ENCODE peak calls at places on chromosomes 4 and X, in five cellular contexts. S is transverse colon, T is suprapubic skin, P is K562, D is upper lobe of left lung. J is an unnamed sample.

GRCh38 chrX:42832764-42833549 is 55.0 kb upstream of the PPP1R2C start:
- DNase-seq in S (no peak), T (no peak), P (no peak), D (no peak), J (no peak)

GRCh38 chrX:121958886-121959285 is 911.5 kb downstream of the GLUD2 start:
- DNase-seq in S (no peak), T (no peak), P (no peak), D (no peak), J (no peak)

GRCh38 chr4:22167201-22167600 is 218.6 kb upstream of the KCNIP4 start:
- DNase-seq in S (no peak), T (no peak), P (no peak), D (no peak), J (no peak)

GRCh38 chr4:88439161-88439760 is 17.7 kb upstream of the HERC5 start:
- DNase-seq in S (no peak), T (no peak), P (no peak), D (no peak), J (no peak)

GRCh38 chr4:154277164-154277563 is 214.4 kb downstream of the DCHS2 start:
- DNase-seq in S (no peak), T (no peak), P (no peak), D (no peak), J (no peak)

GRCh38 chr4:120481711-120482110 is 415.1 kb upstream of the MAD2L1 start:
- DNase-seq in S (no peak), T (no peak), P (no peak), D (no peak), J (no peak)

GRCh38 chr4:81724925-81725329 is 253.2 kb upstream of the RASGEF1B start:
- DNase-seq in S (peak), T (peak), P (peak), D (no peak), J (no peak)

GRCh38 chr4:148444296-148445070 is 2.3 kb upstream of the NR3C2 start:
- DNase-seq in S (peak), T (peak), P (peak), D (peak), J (no peak)

GRCh38 chr4:167136270-167136669 is 98.0 kb downstream of the SPOCK3 start:
- DNase-seq in S (no peak), T (no peak), P (no peak), D (no peak), J (no peak)

GRCh38 chr4:163448541-163449203 is 24.9 kb downstream of the TKTL2 start:
- DNase-seq in S (no peak), T (no peak), P (no peak), D (no peak), J (no peak)

GRCh38 chrX:47664737-47665136 is 5.8 kb upstream of the UXT start:
- DNase-seq in S (no peak), T (no peak), P (peak), D (no peak), J (no peak)

GRCh38 chrX:105876658-105877057 is 54.3 kb downstream of the NRK start:
- DNase-seq in S (no peak), T (no peak), P (no peak), D (no peak), J (no peak)

GRCh38 chrX:41152221-41152620 is 67.0 kb downstream of the USP9X start:
- DNase-seq in S (no peak), T (no peak), P (no peak), D (no peak), J (no peak)

GRCh38 chr4:31946456-31946855 is 1226.3 kb downstream of the PCDH7 start:
- DNase-seq in S (no peak), T (no peak), P (no peak), D (no peak), J (no peak)

GRCh38 chr4:9940041-9940440 is 81.3 kb downstream of the SLC2A9 start:
- DNase-seq in S (no peak), T (no peak), P (no peak), D (no peak), J (no peak)

GRCh38 chr4:108060164-108060563 is 70.5 kb downstream of the HADH start:
- DNase-seq in S (no peak), T (no peak), P (no peak), D (no peak), J (no peak)

GRCh38 chr4:166700592-166700991 is 533.7 kb downstream of the SPOCK3 start:
- DNase-seq in S (no peak), T (no peak), P (no peak), D (no peak), J (no peak)

GRCh38 chrX:119427024-119427794 is 28.1 kb downstream of the SLC25A43 start:
- DNase-seq in S (peak), T (no peak), P (peak), D (no peak), J (peak)

GRCh38 chr4:10018818-10019438 is 2.4 kb downstream of the SLC2A9 start:
- DNase-seq in S (peak), T (peak), P (peak), D (peak), J (peak)

GRCh38 chrX:41118156-41118555 is 32.9 kb downstream of the USP9X start:
- DNase-seq in S (no peak), T (no peak), P (no peak), D (no peak), J (no peak)

GRCh38 chrX:120120223-120120622 is 4.5 kb upstream of the RHOXF1 start:
- DNase-seq in S (no peak), T (no peak), P (no peak), D (no peak), J (no peak)

GRCh38 chrX:153781428-153782047 is 697 bp downstream of the SRPK3 start:
- DNase-seq in S (no peak), T (no peak), P (no peak), D (no peak), J (no peak)

GRCh38 chrX:153782324-153782723 is 1.5 kb downstream of the SRPK3 start:
- DNase-seq in S (no peak), T (no peak), P (peak), D (no peak), J (peak)

GRCh38 chrX:153779891-153780677 is 757 bp upstream of the SRPK3 start:
- DNase-seq in S (no peak), T (no peak), P (no peak), D (no peak), J (no peak)

GRCh38 chrX:153782871-153783270 is 2.0 kb downstream of the SRPK3 start:
- DNase-seq in S (no peak), T (no peak), P (no peak), D (peak), J (no peak)

DNA sequence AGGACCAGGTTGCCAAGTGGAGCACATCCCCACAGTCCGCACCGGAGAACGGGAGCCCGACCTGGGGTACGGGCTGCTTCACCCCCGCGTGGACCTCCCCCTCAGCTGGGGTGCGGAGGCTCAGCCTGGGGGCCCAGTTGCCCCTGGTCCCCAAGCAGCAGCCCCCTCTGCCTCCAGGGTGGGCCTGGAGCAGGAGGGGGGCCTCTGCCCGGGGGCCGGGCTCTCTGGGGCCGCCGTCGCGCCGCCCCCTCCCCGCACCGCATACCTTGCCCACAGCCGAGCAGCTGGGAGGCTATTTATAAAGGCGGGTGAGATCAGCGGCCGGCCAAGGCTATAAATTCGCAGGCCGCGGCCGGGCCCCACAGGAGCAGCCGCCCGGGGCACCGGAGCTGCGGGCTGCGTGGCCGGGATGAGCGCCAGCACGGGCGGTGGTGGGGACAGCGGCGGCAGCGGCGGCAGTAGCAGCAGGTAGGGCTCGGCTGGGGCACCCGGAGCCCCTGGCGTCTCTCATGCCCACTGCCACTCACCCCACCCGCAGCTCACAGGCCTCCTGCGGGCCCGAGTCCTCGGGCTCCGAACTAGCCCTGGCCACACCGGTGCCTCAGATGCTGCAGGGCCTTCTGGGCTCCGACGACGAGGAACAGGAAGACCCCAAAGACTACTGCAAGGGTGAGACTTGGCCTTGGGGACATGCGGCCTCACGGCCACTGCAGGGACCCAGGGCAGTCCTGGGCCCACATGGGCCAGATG is at the start of gene SRPK3:
- DNase-seq in S (no peak), T (no peak), P (no peak), D (peak), J (no peak)
- TF ChIP-seq POLR2A in S (no peak), T (no peak), P (no peak), D (no peak), J (no peak)

GRCh38 chr4:45668086-45668485 is 455.8 kb downstream of the GABRG1 start:
- DNase-seq in S (no peak), T (no peak), P (no peak), D (no peak), J (no peak)
- TF ChIP-seq POLR2AphosphoS5 in S (no peak), T (no peak), P (no peak), D (no peak), J (no peak)

GRCh38 chrX:39749728-39750127 is 348.0 kb downstream of the BCOR start:
- DNase-seq in S (no peak), T (no peak), P (no peak), D (no peak), J (no peak)

GRCh38 chrX:39749135-39749534 is 348.6 kb downstream of the BCOR start:
- DNase-seq in S (no peak), T (no peak), P (no peak), D (no peak), J (no peak)

GRCh38 chrX:39750798-39751197 is 347.0 kb downstream of the BCOR start:
- DNase-seq in S (no peak), T (no peak), P (no peak), D (no peak), J (no peak)

GRCh38 chrX:39752820-39753219 is 344.9 kb downstream of the BCOR start:
- DNase-seq in S (no peak), T (no peak), P (no peak), D (no peak), J (no peak)

DNA sequence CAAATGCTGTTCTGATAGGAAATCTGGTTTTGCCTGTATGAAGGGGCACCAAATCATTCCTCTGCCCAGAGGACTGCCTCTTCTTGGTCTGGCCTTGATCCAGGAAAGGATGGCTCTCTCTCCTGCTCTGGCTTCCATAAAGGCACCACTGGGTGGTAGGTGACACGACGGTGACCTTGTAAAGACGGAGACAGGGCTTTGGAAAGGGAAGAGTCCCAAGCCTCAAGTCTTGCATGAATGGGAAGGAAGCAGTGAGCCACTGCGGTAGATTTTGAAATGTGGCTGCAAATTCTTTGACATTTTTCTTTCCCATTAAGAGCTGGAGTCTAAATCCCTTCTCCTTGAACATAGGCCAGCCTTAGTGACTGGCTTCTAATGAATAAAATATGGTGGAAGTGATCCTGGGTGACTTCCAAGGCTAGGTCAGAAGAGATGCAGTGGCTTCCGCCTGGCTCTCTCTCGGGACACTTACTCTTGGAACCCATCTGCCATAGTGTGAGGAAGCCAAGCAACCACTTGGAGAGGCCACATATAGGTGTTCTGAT is 347.4 kb downstream of the BCOR start:
- DNase-seq in S (no peak), T (no peak), P (no peak), D (no peak), J (no peak)
- H3K4me3 ChIP-seq in S (no peak), T (no peak), P (no peak), D (no peak), J (no peak)

DNA sequence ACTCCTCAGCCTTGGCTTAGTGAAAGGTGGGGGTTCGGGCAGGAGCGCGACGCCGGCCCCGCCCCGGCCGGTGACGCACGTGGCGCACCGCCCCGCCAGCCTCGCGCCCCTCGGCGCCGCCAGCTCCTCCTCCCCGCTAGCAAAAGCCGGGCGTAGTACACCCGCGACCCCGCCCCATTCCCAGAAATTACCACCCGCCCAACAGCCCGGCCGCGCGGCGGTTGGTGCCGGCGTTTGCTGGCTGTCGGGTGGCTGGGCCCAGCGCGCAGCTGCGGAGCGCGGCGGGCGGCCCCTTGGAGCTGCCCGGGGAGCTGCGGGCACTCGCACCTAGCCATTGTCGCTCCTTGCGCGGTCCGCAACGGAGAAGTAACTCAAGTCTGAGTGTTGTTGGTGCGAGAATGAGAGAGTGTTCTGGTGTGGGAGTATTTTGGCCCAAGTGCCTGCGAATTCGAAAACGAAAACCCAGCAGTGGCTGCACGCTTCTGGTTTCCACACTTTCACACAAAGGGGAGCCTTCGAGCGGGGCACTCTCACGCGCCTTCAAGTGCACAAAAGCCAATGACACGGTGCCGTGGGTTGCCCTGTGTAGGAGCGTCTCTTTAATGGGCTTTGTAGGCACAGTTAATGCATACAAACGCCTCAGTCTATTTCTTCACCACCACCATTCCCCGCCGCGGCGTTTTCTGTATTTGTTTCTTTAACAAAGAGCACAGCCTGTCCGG is 1.0 kb upstream of the ELF2 start:
- DNase-seq in S (peak), T (peak), P (peak), D (peak), J (peak)
- TF ChIP-seq POLR2A in S (peak), T (no peak), P (peak), D (peak), J (peak)

DNA sequence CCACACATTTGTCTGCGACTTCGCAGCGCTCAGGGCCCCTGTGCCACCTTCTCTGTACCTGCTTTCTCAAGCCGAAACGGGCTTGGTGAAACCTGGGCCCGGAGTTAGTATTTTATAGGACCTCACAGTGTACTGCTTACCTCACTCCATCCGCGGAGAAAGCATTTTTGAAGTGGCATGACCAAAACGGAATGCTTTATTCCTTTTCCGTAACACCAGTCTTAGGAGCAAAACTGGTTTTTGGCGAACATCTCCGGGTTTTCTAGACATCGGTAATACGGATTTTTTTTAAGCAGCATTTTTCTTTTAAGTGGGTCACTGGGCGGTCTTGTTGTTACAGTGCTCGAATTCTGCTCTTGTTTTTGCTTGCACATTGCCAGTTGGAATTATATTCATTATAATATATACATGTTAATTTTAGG is 3.6 kb downstream of the ZIC3 start:
- DNase-seq in S (no peak), T (no peak), P (no peak), D (no peak), J (no peak)
- TF ChIP-seq POLR2AphosphoS5 in S (no peak), T (no peak), P (no peak), D (no peak), J (no peak)

DNA sequence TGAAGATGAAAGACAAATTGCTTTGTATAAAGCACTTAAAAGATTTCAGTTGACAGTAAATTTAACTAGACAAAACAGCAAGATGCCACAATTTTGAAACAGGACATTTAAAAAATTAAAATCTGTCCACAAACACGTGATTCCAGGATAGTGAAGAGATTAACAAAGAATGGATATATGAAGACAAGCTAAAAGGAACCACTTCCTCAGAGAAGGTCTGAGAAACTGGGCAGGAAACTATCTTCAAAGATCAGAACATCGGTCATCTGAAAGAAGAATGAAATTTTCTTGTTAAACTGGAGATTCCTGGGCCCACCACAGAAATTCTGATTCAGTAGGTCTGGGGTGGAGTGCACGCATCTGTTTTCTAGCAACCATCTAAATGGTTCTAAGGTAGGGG is 1.4 kb downstream of the RWDD4 start:
- DNase-seq in S (no peak), T (no peak), P (no peak), D (no peak), J (no peak)
- H3K4me3 ChIP-seq in S (no peak), T (peak), P (peak), D (no peak), J (peak)

DNA sequence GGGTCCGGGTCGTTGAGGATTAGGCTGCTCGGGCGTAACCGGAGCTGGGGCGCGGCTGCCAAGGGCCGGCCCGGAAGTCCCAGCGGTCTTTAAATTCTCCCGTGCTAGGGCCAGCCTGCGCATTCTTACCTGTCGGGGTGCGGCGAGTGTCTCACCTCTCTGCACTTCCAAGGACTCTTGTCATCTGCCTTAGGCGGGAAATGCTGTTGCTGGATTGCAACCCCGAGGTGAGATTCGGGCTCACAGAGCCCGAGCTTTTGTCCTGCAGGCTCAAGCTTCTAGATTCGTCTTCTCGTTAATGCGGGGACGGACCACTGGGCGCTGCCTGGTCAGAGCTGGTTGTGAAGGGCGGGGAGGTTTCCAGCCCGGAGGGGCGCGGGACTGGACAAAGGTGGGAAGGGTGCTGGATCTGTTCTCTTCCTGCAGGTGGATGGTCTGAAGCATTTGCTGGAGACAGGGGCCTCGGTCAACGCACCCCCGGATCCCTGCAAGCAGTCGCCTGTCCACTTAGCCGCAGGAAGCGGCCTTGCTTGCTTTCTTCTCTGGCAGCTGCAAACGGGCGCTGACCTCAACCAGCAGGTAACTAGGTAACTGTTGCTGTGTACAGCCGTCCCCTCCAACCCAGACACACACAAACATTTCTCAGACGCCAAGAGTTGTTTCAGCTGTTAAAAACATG is at the start of gene ANKRD37:
- DNase-seq in S (peak), T (peak), P (peak), D (peak), J (peak)
- TF ChIP-seq POLR2A in S (peak), T (no peak), P (no peak), D (peak), J (no peak)

DNA sequence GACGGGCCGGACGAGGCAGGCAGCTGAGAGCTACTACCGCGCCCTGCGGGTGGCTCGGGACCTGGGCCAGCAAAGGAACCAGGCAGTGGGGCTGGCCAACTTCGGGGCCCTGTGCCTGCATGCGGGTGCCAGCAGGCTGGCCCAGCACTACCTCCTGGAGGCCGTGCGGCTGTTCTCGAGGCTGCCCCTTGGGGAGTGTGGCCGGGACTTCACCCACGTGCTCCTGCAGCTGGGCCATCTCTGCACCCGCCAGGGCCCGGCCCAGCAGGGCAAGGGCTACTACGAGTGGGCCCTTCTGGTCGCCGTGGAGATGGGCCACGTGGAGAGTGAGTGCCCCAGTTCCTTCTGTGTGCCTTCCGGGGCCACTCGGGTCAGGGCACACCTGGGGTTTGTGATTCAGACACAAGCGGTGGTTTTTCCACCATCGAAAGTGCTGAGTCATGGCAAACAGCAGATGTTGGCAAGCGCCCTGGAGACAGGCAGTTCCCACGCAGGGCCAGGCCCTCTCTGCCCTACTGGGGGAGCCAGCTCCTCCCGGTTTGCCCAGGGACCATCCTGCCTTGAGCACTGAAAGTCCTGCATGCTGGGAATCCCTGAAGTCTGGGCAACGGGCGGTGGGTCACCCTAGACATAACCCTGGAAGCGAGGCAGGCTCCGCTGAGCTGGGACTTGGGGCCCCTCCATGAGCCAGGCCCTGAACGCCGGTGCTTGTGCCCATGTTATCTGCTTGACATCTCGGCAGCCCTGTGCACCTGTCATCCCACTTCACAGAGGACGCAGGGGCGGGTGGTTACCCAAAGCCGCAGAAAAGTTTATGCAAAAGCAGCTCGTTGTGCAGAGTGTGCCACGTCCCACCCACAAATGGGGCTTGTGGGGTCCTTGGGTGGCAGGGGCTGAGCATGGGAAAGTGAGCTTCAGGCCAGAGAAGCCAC is 29.5 kb downstream of the SH3TC1 start:
- DNase-seq in S (peak), T (no peak), P (peak), D (peak), J (peak)
- TF ChIP-seq POLR2AphosphoS5 in S (no peak), T (no peak), P (no peak), D (peak), J (peak)

J was measured in breast epithelium.